ENCODE peak calls at places on chromosomes 12 and 14, in seven cellular contexts. T is WTC11, M is BE2C, W is AG10803, H is HepG2, I is retinal pigment epithelial cell, Z is stomach. B is an unnamed sample.
A peak's percentile ranks its signal among the peaks of the same experiment; 100 is the strongest.

GRCh38 chr12:15520083-15520482 is 197.8 kb downstream of the PTPRO start:
- DNase-seq in M (peak; percentile 29), H (no peak), I (no peak), T (peak; percentile 20), Z (no peak), W (no peak), B (no peak)

GRCh38 chr14:104869669-104870367 is 4.8 kb downstream of the CEP170B start:
- DNase-seq in W (no peak), I (no peak), Z (no peak), H (no peak), M (no peak), T (no peak), B (no peak)

GRCh38 chr12:32155911-32156585 is 49.4 kb downstream of the BICD1 start:
- DNase-seq in W (no peak), T (no peak), Z (no peak), M (peak; percentile 20), I (no peak), H (no peak), B (no peak)

GRCh38 chr12:111446631-111447570 is 41.2 kb downstream of the SH2B3 start:
- DNase-seq in I (no peak), Z (peak; percentile 17), M (no peak), W (no peak), H (no peak), T (no peak), B (peak; percentile 3)

GRCh38 chr12:12715459-12716150 is 1.6 kb upstream of the CDKN1B start:
- DNase-seq in I (no peak), H (no peak), W (no peak), Z (no peak), M (no peak), T (no peak), B (no peak)

GRCh38 chr12:47079894-47080724 is at the start of gene AMIGO2:
- DNase-seq in M (no peak), T (peak; percentile 58), H (no peak), W (peak; percentile 73), I (no peak), Z (peak; percentile 36), B (peak; percentile 54)

GRCh38 chr12:93813972-93814821 is 137.0 kb downstream of the CRADD start:
- DNase-seq in M (no peak), Z (peak; percentile 66), T (no peak), H (peak; percentile 43), W (peak; percentile 84), I (peak; percentile 43), B (no peak)

GRCh38 chr12:131460516-131460915 is 250.4 kb upstream of the SFSWAP start:
- DNase-seq in I (no peak), Z (peak; percentile 4), W (no peak), M (no peak), T (no peak), H (no peak), B (no peak)

GRCh38 chr12:68012712-68013111 is 23.5 kb downstream of the IFNG-AS1 start:
- DNase-seq in M (no peak), H (no peak), I (no peak), W (peak; percentile 25), Z (no peak), T (no peak), B (no peak)

GRCh38 chr12:68641138-68641537 is 30.4 kb downstream of the RAP1B start:
- DNase-seq in I (no peak), T (no peak), Z (no peak), M (no peak), W (no peak), H (no peak), B (no peak)

GRCh38 chr14:105092912-105093425 is 27.7 kb upstream of the GPR132 start:
- DNase-seq in H (no peak), W (peak; percentile 59), I (no peak), T (no peak), Z (peak; percentile 70), M (no peak), B (peak; percentile 64)

GRCh38 chr14:73723799-73724621 is 9.8 kb upstream of the PNMA1 start:
- DNase-seq in H (no peak), I (no peak), T (no peak), M (no peak), Z (peak; percentile 63), W (peak; percentile 99), B (no peak)

GRCh38 chr12:9881988-9882387 is 699 bp downstream of the KLRF2 start:
- DNase-seq in H (no peak), W (no peak), Z (no peak), I (no peak), M (no peak), T (no peak), B (no peak)

GRCh38 chr14:24879661-24880381 is 170.1 kb downstream of the STXBP6 start:
- DNase-seq in I (no peak), H (no peak), W (peak; percentile 54), Z (no peak), T (no peak), M (no peak), B (no peak)

GRCh38 chr12:94327819-94328218 is 131.8 kb downstream of the CEP83 start:
- DNase-seq in H (no peak), T (no peak), Z (no peak), M (no peak), I (no peak), W (no peak), B (no peak)

GRCh38 chr14:29085546-29085945 is 319.0 kb downstream of the FOXG1 start:
- DNase-seq in T (no peak), H (peak; percentile 39), I (no peak), W (peak; percentile 3), M (no peak), Z (no peak), B (no peak)

GRCh38 chr14:89418976-89419375 is 1.9 kb upstream of the FOXN3 start:
- DNase-seq in T (no peak), Z (no peak), I (no peak), M (no peak), W (no peak), H (no peak), B (no peak)

GRCh38 chr14:24597403-24597802 is 12.1 kb downstream of the GZMH start:
- DNase-seq in T (no peak), I (no peak), H (no peak), Z (no peak), M (no peak), W (no peak), B (no peak)

GRCh38 chr12:9702239-9702638 is 30.7 kb downstream of the CLECL1 start:
- DNase-seq in H (no peak), M (no peak), T (no peak), W (no peak), I (no peak), Z (no peak), B (no peak)

GRCh38 chr14:100776681-100777365 is 49.1 kb upstream of the MEG3 start:
- DNase-seq in T (no peak), Z (peak; percentile 14), I (no peak), M (no peak), W (no peak), H (no peak), B (no peak)

GRCh38 chr14:102282751-102283465 is 22.1 kb downstream of the MOK start:
- DNase-seq in M (no peak), W (no peak), I (no peak), Z (no peak), T (no peak), H (no peak), B (no peak)

GRCh38 chr14:102279688-102280348 is 25.1 kb downstream of the MOK start:
- DNase-seq in M (no peak), W (peak; percentile 100), T (no peak), H (peak; percentile 64), I (peak; percentile 81), Z (no peak), B (no peak)

GRCh38 chr14:102280376-102280962 is 24.5 kb downstream of the MOK start:
- DNase-seq in T (no peak), I (no peak), W (peak; percentile 99), Z (no peak), M (no peak), H (no peak), B (no peak)

GRCh38 chr14:102288139-102288538 is 16.8 kb downstream of the MOK start:
- DNase-seq in T (no peak), M (no peak), W (no peak), I (no peak), H (no peak), Z (no peak), B (no peak)

DNA sequence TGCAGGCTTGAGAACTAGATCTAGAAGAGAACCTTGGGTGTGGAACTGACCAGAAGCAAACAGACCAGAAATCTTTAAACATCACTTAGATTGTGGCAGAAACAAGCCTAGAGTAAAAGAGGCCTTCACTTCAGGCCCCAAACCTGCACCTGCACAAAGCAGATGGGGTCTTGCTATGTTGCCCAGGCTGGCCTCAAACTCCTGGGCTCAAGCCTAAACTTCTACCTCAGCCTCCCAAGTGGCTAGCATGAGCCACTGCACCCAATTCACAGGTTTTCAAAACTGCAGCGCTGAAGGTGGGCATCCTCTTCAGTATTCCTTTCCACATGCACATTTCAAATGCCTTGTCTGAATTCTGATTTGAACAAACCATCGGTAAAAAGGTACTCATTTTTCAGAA is 19.9 kb downstream of the MOK start:
- DNase-seq in H (no peak), Z (no peak), M (no peak), I (no peak), W (no peak), T (no peak), B (no peak)
- TF ChIP-seq CTCF in H (no peak), Z (no peak), M (no peak), I (no peak), W (no peak), T (no peak), B (no peak)

DNA sequence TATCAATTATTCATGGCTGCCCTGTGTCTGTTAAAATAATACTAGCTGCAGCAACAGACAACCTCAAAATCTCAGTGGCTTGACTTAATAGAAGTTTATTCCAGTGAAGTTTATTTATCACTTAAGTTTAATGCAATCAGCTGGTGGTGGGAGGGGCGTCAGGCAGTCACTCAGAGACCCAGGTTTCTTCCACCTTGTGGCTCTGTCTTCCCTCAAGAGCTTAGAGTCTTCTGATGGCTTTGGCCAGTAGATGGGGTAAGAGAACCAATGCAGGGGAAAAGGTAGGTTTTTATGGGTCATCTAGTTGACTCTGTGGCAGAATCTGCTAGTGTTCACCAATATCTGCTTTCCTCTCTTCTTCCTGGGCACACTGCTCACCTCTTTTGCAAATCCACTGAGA is 668.9 kb downstream of the AACS start:
- DNase-seq in M (no peak), Z (no peak), T (no peak), I (no peak), H (no peak), W (no peak), B (no peak)
- TF ChIP-seq CTCF in M (peak; percentile 11), Z (no peak), T (no peak), I (no peak), H (peak; percentile 44), W (no peak), B (no peak)

DNA sequence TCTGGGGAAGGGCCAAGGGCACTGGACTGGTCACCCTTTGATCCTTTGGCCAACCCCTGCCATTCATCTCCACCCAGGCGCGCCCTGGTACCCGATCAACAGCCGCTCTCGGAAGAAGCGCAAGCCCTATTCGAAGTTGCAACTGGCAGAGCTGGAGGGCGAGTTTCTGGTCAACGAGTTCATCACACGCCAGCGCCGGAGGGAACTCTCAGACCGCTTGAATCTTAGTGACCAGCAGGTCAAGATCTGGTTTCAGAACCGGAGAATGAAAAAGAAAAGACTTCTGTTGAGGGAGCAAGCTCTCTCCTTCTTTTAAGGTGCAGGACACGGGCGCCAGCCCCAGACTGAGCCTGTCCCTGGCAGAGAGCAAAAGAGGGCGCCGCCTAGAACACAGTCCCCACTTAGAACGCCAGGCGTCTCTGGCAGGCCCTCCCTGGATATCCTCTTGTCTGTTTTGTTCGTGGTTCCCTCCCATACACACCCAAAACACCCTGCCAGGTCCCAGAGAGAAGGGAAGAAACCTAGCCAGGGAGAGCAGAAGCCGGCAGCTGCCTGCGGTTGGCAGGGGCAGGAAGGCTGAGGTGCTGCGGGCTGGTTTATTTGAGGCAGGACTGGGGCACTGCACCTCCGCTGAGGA is 1.7 kb downstream of the HOXC12 start:
- DNase-seq in T (no peak), I (no peak), W (no peak), M (no peak), H (no peak), Z (no peak), B (no peak)
- TF ChIP-seq CTCF in T (no peak), I (no peak), W (peak; percentile 6), M (no peak), H (no peak), Z (no peak), B (no peak)

GRCh38 chr12:65923228-65923627 is 98.9 kb downstream of the HMGA2 start:
- DNase-seq in W (no peak), Z (no peak), H (no peak), M (no peak), I (no peak), T (no peak), B (no peak)
- TF ChIP-seq CTCF in W (no peak), Z (no peak), H (no peak), M (no peak), I (peak; percentile 16), T (no peak), B (no peak)

B was measured in mesothelial cell of epicardium.